ENCODE peak calls at places on chromosome X, in seven cellular contexts. B is neural progenitor cell, H is ovary, J is fibroblast of pulmonary artery, Q is fibroblast of the aortic adventitia, G is GM12865, S is cardiac fibroblast. L is an unnamed sample.

GRCh38 chrX:13102636-13103035 is 58.2 kb upstream of the FAM9C start:
- DNase-seq in J (peak; percentile 44), G (no peak), B (no peak), Q (peak; percentile 62), H (no peak), S (no peak), L (peak; percentile 47)

GRCh38 chrX:20906571-20906970 is 467.6 kb upstream of the CNKSR2 start:
- DNase-seq in B (no peak), J (no peak), Q (peak; percentile 11), H (no peak), G (no peak), S (peak; percentile 72), L (no peak)

GRCh38 chrX:75522565-75523411 is at the start of gene ZDHHC15:
- DNase-seq in S (peak; percentile 2), H (peak; percentile 62), B (peak; percentile 65), G (no peak), J (peak; percentile 3), Q (no peak), L (peak; percentile 0)

GRCh38 chrX:30620980-30621716 is 32.1 kb upstream of the GK start:
- DNase-seq in S (peak; percentile 87), B (no peak), H (no peak), J (peak; percentile 86), G (no peak), Q (peak; percentile 93), L (peak; percentile 92)

GRCh38 chrX:111869639-111870034 is 6.3 kb upstream of the TRPC5OS start:
- DNase-seq in S (peak; percentile 47), G (peak; percentile 53), B (peak; percentile 82), J (peak; percentile 61), H (peak; percentile 18), Q (peak; percentile 53), L (peak; percentile 56)

GRCh38 chrX:2500091-2500680 is 590 bp downstream of the DHRSX start:
- DNase-seq in J (peak; percentile 55), S (peak; percentile 79), Q (peak; percentile 48), H (peak; percentile 47), G (peak; percentile 25), B (peak; percentile 71), L (peak; percentile 58)

GRCh38 chrX:69321789-69322188 is 156.5 kb upstream of the PJA1 start:
- DNase-seq in H (no peak), B (no peak), J (no peak), G (no peak), S (no peak), Q (no peak), L (no peak)

GRCh38 chrX:37701588-37701987 is 16.0 kb downstream of the XK start:
- DNase-seq in Q (no peak), B (peak; percentile 5), S (no peak), H (no peak), G (no peak), J (no peak), L (no peak)

GRCh38 chrX:48800574-48801280 is 1.1 kb upstream of the HDAC6 start:
- DNase-seq in J (no peak), S (no peak), H (no peak), Q (no peak), B (no peak), G (peak; percentile 3), L (peak; percentile 0)

GRCh38 chrX:46577116-46578005 is 3.8 kb downstream of the CHST7 start:
- DNase-seq in S (peak; percentile 68), J (peak; percentile 47), H (no peak), Q (peak; percentile 59), G (no peak), B (no peak), L (no peak)

GRCh38 chrX:88560673-88561330 is 186.2 kb upstream of the CPXCR1 start:
- DNase-seq in Q (no peak), H (no peak), B (peak; percentile 8), J (no peak), S (no peak), G (no peak), L (no peak)

GRCh38 chrX:24759786-24760185 is 66.1 kb downstream of the POLA1 start:
- DNase-seq in G (no peak), J (no peak), S (no peak), Q (no peak), H (no peak), B (no peak), L (no peak)

GRCh38 chrX:150361777-150362351 is 1.3 kb upstream of the MAMLD1 start:
- DNase-seq in H (peak; percentile 57), G (no peak), B (peak; percentile 36), Q (peak; percentile 12), S (no peak), J (peak; percentile 17), L (no peak)

GRCh38 chrX:150365051-150365952 is 2.2 kb downstream of the MAMLD1 start:
- DNase-seq in S (peak; percentile 66), B (peak; percentile 85), Q (peak; percentile 48), J (peak; percentile 61), G (no peak), H (peak; percentile 83), L (peak; percentile 63)

GRCh38 chrX:150362599-150363481 is at the start of gene MAMLD1:
- DNase-seq in J (peak; percentile 80), Q (peak; percentile 77), B (peak; percentile 29), S (peak; percentile 76), G (peak; percentile 24), H (peak; percentile 78), L (peak; percentile 82)

GRCh38 chrX:150364347-150365050 is 1.4 kb downstream of the MAMLD1 start:
- DNase-seq in G (no peak), J (no peak), B (peak; percentile 65), S (no peak), Q (peak; percentile 12), H (peak; percentile 43), L (no peak)

DNA sequence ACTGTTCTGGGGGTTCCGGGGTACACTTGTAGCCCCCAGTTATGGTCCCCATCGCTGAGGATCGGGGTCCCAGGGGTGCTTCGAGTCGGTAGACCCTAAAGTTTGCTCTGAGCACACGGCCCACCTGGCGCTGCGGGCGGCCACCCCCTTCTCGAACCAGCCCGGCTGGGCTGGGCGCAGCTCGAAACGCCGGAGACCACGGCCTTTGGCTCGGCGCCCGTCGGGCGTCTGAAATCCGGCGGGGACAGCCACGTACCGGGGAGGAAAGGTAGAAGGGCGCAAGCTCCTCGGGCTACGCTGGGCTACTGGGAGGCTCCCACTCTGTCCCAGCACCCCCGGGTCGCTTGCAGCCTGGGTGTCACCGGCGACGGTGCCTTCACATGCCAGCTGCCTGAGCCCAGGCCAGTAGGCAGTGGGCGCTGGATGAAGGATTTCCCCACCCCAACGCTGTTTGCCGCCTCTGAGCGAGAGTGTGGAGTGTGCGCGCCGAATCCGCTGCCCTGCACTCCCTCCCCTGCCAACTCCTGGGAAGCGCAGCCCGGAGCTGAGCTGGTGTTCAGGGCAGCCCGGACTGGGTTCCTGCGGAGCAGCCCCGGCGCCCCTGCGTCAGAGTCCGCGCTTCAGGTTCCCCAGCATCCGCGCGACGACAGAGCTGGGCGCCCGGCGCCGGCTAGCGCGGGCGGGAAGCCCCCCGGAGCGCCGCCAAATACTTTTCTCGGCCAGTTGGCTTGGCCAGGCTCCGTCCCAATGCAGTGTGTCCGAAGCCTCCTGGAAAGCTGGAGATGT is 637 bp downstream of the MAMLD1 start:
- DNase-seq in B (peak; percentile 63), J (peak; percentile 45), Q (peak; percentile 30), S (peak; percentile 49), H (peak; percentile 37), G (no peak), L (peak; percentile 44)
- H3K4me3 ChIP-seq in B (peak overlapping the region; percentile 55), J (peak overlapping the region; percentile 60), Q (peak overlapping the region; percentile 70), S (peak overlapping the region; percentile 61), H (peak overlapping the region; percentile 52), G (no peak overlapping the region), L (peak overlapping the region; percentile 69)

GRCh38 chrX:15909605-15910004 is 55.0 kb upstream of the AP1S2 start:
- DNase-seq in S (no peak), B (peak; percentile 46), J (no peak), Q (no peak), G (no peak), H (no peak), L (no peak)
- TF ChIP-seq CTCF in S (no peak), B (no peak), J (no peak), Q (no peak), G (no peak), H (no peak), L (no peak)

DNA sequence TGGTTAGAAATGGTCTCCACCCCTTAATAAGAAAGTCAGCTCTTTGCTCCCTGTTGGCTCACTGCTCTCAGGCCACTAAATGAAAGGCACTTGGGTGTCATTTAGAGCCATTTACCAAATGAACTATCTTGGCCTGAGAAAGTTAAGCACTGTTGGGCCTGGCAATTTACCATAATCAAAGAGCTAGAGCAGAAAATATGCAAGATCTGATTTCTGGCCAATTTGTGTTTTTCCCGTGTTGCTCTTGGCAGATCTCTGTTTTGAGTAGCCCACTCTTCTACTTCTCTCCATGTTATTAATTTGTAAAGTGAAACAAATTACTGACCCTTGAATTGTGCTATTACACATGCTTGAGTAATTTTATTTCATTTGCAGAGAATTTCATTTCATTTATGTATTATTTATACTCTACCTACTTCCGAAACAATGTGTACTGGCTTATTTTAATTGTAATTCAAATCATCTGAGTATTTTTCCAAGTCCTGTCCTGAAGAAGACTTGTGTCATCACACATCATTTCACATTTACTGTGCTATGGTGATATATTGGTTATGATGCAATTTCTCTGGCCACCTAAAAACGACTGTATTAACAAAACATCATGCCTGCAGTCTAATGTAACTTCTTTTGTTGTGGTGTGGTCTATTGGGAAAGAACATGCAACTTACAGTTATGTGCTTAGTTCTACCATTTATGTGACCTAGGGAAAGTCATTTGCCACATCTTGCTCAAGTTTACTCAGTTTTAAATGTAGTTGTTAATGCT is 384.4 kb downstream of the RPA4 start:
- DNase-seq in B (no peak), H (no peak), G (no peak), Q (peak; percentile 55), J (peak; percentile 8), S (peak; percentile 4), L (peak; percentile 39)
- H3K4me3 ChIP-seq in B (no peak overlapping the region), H (no peak overlapping the region), G (no peak overlapping the region), Q (no peak overlapping the region), J (no peak overlapping the region), S (no peak overlapping the region), L (no peak overlapping the region)

GRCh38 chrX:140916891-140917290 is 85.5 kb upstream of the SPANXB1 start:
- DNase-seq in S (no peak), H (no peak), B (no peak), Q (no peak), G (no peak), J (no peak), L (no peak)

GRCh38 chrX:140917354-140918115 is 84.9 kb upstream of the SPANXB1 start:
- DNase-seq in G (peak; percentile 0), B (no peak), S (no peak), H (no peak), Q (peak; percentile 0), J (no peak), L (no peak)

GRCh38 chrX:140923118-140923517 is 79.3 kb upstream of the SPANXB1 start:
- DNase-seq in B (no peak), G (no peak), Q (no peak), S (no peak), H (no peak), J (no peak), L (no peak)

GRCh38 chrX:140913802-140914501 is 88.4 kb upstream of the SPANXB1 start:
- DNase-seq in G (no peak), S (no peak), J (no peak), Q (no peak), H (no peak), B (no peak), L (no peak)

GRCh38 chrX:140918398-140919043 is 83.9 kb upstream of the SPANXB1 start:
- DNase-seq in S (peak; percentile 81), J (peak; percentile 77), H (peak; percentile 13), Q (peak; percentile 72), B (peak; percentile 73), G (peak; percentile 54), L (peak; percentile 80)
- TF ChIP-seq CTCF in S (peak; percentile 51), J (peak; percentile 59), H (no peak), Q (peak; percentile 57), B (peak; percentile 76), G (peak; percentile 31), L (peak; percentile 73)

GRCh38 chrX:154890990-154891639 is 5.0 kb downstream of the F8A1 start:
- DNase-seq in Q (peak; percentile 2), S (no peak), G (no peak), H (no peak), B (no peak), J (no peak), L (no peak)
- H3K4me3 ChIP-seq in Q (no peak overlapping the region), S (no peak overlapping the region), G (no peak overlapping the region), H (no peak overlapping the region), B (no peak overlapping the region), J (no peak overlapping the region), L (no peak overlapping the region)